ENCODE peak calls at places on chromosomes 16 and 17, in four cellular contexts. One of them, this sample, is unnamed.

GRCh38 chr16:70472786-70473433 is 18.5 kb downstream of the FCSK start:
- DNase-seq in H7: peak; percentile 56
- DNase-seq in adrenal gland: no peak
- DNase-seq in fibroblast of pulmonary artery: no peak
- DNase-seq in this sample: no peak

GRCh38 chr17:3282901-3283300 is 15.3 kb downstream of the OR3A1 start:
- DNase-seq in fibroblast of pulmonary artery: no peak
- DNase-seq in adrenal gland: no peak
- DNase-seq in H7: no peak
- DNase-seq in this sample: no peak

GRCh38 chr16:85698459-85699223 is 9.9 kb upstream of the GINS2 start:
- DNase-seq in fibroblast of pulmonary artery: no peak
- DNase-seq in H7: no peak
- DNase-seq in adrenal gland: no peak
- DNase-seq in this sample: no peak

GRCh38 chr16:87131996-87132345 is 185.2 kb downstream of the C16orf95 start:
- DNase-seq in fibroblast of pulmonary artery: no peak
- DNase-seq in adrenal gland: no peak
- DNase-seq in H7: peak; percentile 25
- DNase-seq in this sample: no peak

GRCh38 chr17:16040710-16041251 is 41.2 kb downstream of the TTC19 start:
- DNase-seq in adrenal gland: peak; percentile 82
- DNase-seq in H7: no peak
- DNase-seq in fibroblast of pulmonary artery: peak; percentile 70
- DNase-seq in this sample: peak; percentile 41

GRCh38 chr17:14922421-14922820 is 342.7 kb downstream of the PMP22 start:
- DNase-seq in H7: no peak
- DNase-seq in fibroblast of pulmonary artery: peak; percentile 29
- DNase-seq in adrenal gland: no peak
- DNase-seq in this sample: no peak

GRCh38 chr16:1447965-1448364 is 3.6 kb upstream of the CCDC154 start:
- DNase-seq in H7: no peak
- DNase-seq in adrenal gland: no peak
- DNase-seq in fibroblast of pulmonary artery: no peak
- DNase-seq in this sample: no peak

GRCh38 chr17:68148936-68149335 is 98.9 kb upstream of the AMZ2 start:
- DNase-seq in H7: no peak
- DNase-seq in fibroblast of pulmonary artery: no peak
- DNase-seq in adrenal gland: no peak
- DNase-seq in this sample: no peak

GRCh38 chr17:61235001-61235820 is 164.4 kb upstream of the TBX2 start:
- DNase-seq in adrenal gland: no peak
- DNase-seq in H7: no peak
- DNase-seq in fibroblast of pulmonary artery: no peak
- DNase-seq in this sample: no peak

GRCh38 chr17:66900126-66901010 is 64.1 kb upstream of the CACNG4 start:
- DNase-seq in H7: no peak
- DNase-seq in adrenal gland: no peak
- DNase-seq in fibroblast of pulmonary artery: peak; percentile 34
- DNase-seq in this sample: peak; percentile 14

GRCh38 chr17:4160294-4160859 is 17.4 kb downstream of the CYB5D2 start:
- DNase-seq in H7: no peak
- DNase-seq in fibroblast of pulmonary artery: no peak
- DNase-seq in adrenal gland: no peak
- DNase-seq in this sample: no peak

GRCh38 chr16:86961133-86961720 is 356.0 kb downstream of the C16orf95 start:
- DNase-seq in H7: no peak
- DNase-seq in fibroblast of pulmonary artery: peak; percentile 18
- DNase-seq in adrenal gland: no peak
- DNase-seq in this sample: no peak

GRCh38 chr16:24908716-24909115 is 63.0 kb downstream of the SLC5A11 start:
- DNase-seq in adrenal gland: no peak
- DNase-seq in H7: no peak
- DNase-seq in fibroblast of pulmonary artery: no peak
- DNase-seq in this sample: no peak

GRCh38 chr17:66354472-66354871 is 52.1 kb downstream of the PRKCA start:
- DNase-seq in fibroblast of pulmonary artery: no peak
- DNase-seq in H7: no peak
- DNase-seq in adrenal gland: no peak
- DNase-seq in this sample: peak; percentile 33

GRCh38 chr16:64180136-64180900 is 941.5 kb downstream of the CDH11 start:
- DNase-seq in fibroblast of pulmonary artery: no peak
- DNase-seq in H7: no peak
- DNase-seq in adrenal gland: no peak
- DNase-seq in this sample: peak; percentile 12

DNA sequence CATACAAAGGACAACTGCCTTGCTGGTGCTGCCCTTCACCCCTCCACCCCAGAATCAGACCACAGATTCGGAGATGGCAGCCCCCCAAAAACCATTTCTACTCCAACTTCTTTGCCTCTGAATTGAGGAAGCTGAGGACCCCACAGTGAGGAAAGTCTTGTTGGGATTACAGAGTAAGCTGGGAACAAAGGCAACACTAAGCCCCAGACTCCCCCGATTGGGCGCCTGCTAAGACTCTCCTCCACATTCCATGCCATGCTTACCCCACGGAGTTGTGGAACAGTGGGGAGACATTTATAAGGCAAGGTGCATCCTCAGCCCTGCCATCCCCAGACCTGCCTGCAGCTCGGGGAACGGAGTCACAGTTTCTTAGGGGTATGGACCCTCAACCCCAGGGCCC is 1.9 kb downstream of the GIT1 start:
- DNase-seq in adrenal gland: peak; percentile 18
- DNase-seq in fibroblast of pulmonary artery: no peak
- DNase-seq in H7: no peak
- DNase-seq in this sample: no peak
- H3K4me3 ChIP-seq in adrenal gland: no peak overlapping the region
- H3K4me3 ChIP-seq in fibroblast of pulmonary artery: peak overlapping the region; percentile 75
- H3K4me3 ChIP-seq in H7: no peak overlapping the region
- H3K4me3 ChIP-seq in this sample: peak overlapping the region; percentile 83

DNA sequence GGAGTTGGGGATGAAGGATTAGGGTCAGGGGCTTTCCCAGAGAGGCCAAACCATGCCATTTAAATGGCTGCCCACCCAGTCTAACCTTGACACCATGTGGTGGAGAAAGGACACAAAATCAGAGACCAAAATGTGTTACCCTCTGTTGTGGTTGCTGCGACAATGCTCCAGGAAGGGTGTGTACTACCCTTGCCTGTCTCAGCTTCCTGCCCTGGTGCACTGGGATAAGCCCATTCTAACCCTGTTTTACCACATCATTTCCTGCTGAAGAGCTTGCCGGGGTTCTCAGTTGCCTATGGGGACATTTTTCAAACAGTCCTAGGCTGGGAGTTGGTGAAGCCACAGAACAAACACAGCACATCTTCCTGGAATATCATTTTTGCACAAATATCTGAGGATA is 4.9 kb downstream of the OR4D1 start:
- DNase-seq in fibroblast of pulmonary artery: no peak
- DNase-seq in H7: no peak
- DNase-seq in adrenal gland: no peak
- DNase-seq in this sample: no peak
- H3K4me3 ChIP-seq in fibroblast of pulmonary artery: no peak overlapping the region
- H3K4me3 ChIP-seq in H7: no peak overlapping the region
- H3K4me3 ChIP-seq in adrenal gland: no peak overlapping the region
- H3K4me3 ChIP-seq in this sample: no peak overlapping the region

GRCh38 chr17:57442914-57443571 is 186.7 kb downstream of the MSI2 start:
- DNase-seq in fibroblast of pulmonary artery: no peak
- DNase-seq in adrenal gland: peak; percentile 83
- DNase-seq in H7: no peak
- DNase-seq in this sample: peak; percentile 56
- H3K4me3 ChIP-seq in fibroblast of pulmonary artery: no peak overlapping the region
- H3K4me3 ChIP-seq in adrenal gland: no peak overlapping the region
- H3K4me3 ChIP-seq in H7: no peak overlapping the region
- H3K4me3 ChIP-seq in this sample: no peak overlapping the region

DNA sequence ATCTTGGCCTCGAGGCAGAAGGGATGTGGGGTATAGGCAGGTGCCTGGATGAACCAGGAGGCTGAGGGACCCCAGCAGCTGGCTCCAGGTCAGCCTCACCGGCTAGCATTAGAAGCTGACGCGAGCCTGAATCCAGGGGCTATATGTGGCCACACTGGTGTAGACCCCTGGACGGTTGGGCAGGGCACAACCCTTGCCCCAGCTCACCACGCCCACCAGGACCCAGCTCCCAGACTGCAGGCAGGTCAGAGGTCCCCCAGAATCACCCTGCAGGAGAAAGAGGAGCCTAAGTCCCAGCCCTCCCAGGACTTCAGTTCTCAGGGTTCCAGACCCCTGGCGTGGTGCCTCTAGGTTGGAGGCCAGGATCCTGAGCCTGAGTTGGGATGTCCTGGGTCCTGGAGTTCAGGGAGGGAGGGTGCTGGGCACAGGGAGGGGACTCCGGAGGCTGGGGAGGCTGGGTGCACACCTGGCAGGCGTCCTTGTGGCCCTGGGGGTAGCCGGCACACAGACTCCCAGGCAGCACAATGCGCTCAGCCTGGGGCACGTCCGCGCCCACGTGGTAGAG is 2.7 kb downstream of the PRSS33 start:
- DNase-seq in H7: peak; percentile 54
- DNase-seq in fibroblast of pulmonary artery: no peak
- DNase-seq in adrenal gland: peak; percentile 17
- DNase-seq in this sample: no peak
- H3K4me3 ChIP-seq in H7: no peak overlapping the region
- H3K4me3 ChIP-seq in fibroblast of pulmonary artery: no peak overlapping the region
- H3K4me3 ChIP-seq in adrenal gland: no peak overlapping the region
- H3K4me3 ChIP-seq in this sample: no peak overlapping the region

GRCh38 chr17:64777413-64778101 is 115.5 kb upstream of the SMURF2 start:
- DNase-seq in adrenal gland: peak; percentile 53
- DNase-seq in fibroblast of pulmonary artery: no peak
- DNase-seq in H7: peak; percentile 53
- DNase-seq in this sample: no peak

GRCh38 chr17:64780096-64781012 is 118.2 kb upstream of the SMURF2 start:
- DNase-seq in H7: peak; percentile 97
- DNase-seq in fibroblast of pulmonary artery: no peak
- DNase-seq in adrenal gland: peak; percentile 69
- DNase-seq in this sample: no peak

GRCh38 chr17:64778102-64778366 is 115.9 kb upstream of the SMURF2 start:
- DNase-seq in adrenal gland: no peak
- DNase-seq in fibroblast of pulmonary artery: no peak
- DNase-seq in H7: no peak
- DNase-seq in this sample: no peak

GRCh38 chr17:64779344-64780095 is 117.4 kb upstream of the SMURF2 start:
- DNase-seq in H7: peak; percentile 80
- DNase-seq in adrenal gland: no peak
- DNase-seq in fibroblast of pulmonary artery: no peak
- DNase-seq in this sample: no peak

GRCh38 chr17:64778367-64779290 is 116.5 kb upstream of the SMURF2 start:
- DNase-seq in adrenal gland: peak; percentile 42
- DNase-seq in fibroblast of pulmonary artery: no peak
- DNase-seq in H7: peak; percentile 81
- DNase-seq in this sample: no peak
- H3K4me3 ChIP-seq in adrenal gland: no peak overlapping the region
- H3K4me3 ChIP-seq in fibroblast of pulmonary artery: no peak overlapping the region
- H3K4me3 ChIP-seq in H7: peak overlapping the region; percentile 29
- H3K4me3 ChIP-seq in this sample: peak overlapping the region; percentile 9

GRCh38 chr17:48489781-48490180 is 41.0 kb downstream of the HOXB1 start:
- DNase-seq in fibroblast of pulmonary artery: no peak
- DNase-seq in H7: no peak
- DNase-seq in adrenal gland: no peak
- DNase-seq in this sample: no peak

GRCh38 chr17:48490391-48491026 is 40.3 kb downstream of the HOXB1 start:
- DNase-seq in adrenal gland: no peak
- DNase-seq in fibroblast of pulmonary artery: no peak
- DNase-seq in H7: no peak
- DNase-seq in this sample: no peak

GRCh38 chr17:48494335-48494734 is 36.5 kb downstream of the HOXB1 start:
- DNase-seq in adrenal gland: no peak
- DNase-seq in fibroblast of pulmonary artery: peak; percentile 60
- DNase-seq in H7: no peak
- DNase-seq in this sample: peak; percentile 53

GRCh38 chr17:48491527-48492273 is 39.1 kb downstream of the HOXB1 start:
- DNase-seq in H7: no peak
- DNase-seq in adrenal gland: no peak
- DNase-seq in fibroblast of pulmonary artery: no peak
- DNase-seq in this sample: no peak

DNA sequence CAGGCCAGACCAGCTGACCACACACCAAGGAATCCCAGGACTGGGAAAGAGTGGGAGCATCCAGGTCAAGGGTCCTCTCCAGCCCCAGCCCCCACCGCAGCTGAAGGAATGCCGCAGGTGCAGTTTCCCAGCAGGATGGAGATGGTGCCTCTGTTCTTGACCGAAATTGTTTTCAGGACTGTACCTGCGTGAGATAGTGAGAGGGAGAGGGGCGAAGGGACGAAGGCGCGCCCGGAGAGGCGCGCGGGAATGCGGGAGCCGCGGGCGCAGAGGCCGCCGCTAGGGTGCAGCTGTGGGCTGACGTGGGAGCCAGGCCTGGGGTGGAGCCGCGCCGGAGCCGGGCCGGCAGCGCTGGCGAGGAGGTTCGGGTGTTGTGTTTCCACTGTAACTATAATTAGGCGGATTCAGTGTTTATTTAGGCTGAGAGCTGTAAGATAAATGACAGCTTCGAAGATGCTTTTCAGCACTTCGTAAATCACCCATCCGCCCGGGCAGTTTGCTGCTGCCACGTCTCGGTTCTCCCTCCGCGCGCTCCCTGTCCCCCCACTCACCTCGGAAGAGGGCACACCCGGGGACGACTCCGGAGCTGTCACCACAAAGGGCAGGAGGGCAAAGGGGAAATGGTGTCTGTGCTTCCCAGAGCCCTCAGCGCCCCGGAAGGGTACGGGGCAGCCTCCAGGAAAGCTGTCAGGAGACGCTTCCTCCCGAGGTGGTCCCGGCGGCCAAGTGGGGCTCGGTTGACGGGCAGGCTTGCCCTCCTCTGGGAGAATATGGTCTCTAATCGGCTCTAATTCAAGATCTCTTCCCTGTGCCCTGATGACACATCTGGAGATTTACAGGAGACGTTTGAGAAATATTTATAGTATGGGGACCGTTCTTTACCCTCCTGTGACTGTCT is 38.2 kb downstream of the HOXB1 start:
- DNase-seq in fibroblast of pulmonary artery: peak; percentile 63
- DNase-seq in H7: peak; percentile 91
- DNase-seq in adrenal gland: peak; percentile 74
- DNase-seq in this sample: peak; percentile 68
- H3K4me3 ChIP-seq in fibroblast of pulmonary artery: peak overlapping the region; percentile 28
- H3K4me3 ChIP-seq in H7: peak overlapping the region; percentile 31
- H3K4me3 ChIP-seq in adrenal gland: no peak overlapping the region
- H3K4me3 ChIP-seq in this sample: peak overlapping the region; percentile 38

GRCh38 chr16:67241008-67241900 is 6.0 kb downstream of the FHOD1 start:
- DNase-seq in H7: peak; percentile 74
- DNase-seq in fibroblast of pulmonary artery: peak; percentile 74
- DNase-seq in adrenal gland: peak; percentile 82
- DNase-seq in this sample: peak; percentile 91
- H3K4me3 ChIP-seq in H7: no peak overlapping the region
- H3K4me3 ChIP-seq in fibroblast of pulmonary artery: no peak overlapping the region
- H3K4me3 ChIP-seq in adrenal gland: no peak overlapping the region
- H3K4me3 ChIP-seq in this sample: no peak overlapping the region

This sample was measured in fibroblast of villous mesenchyme.